ENCODE peak calls at places on chromosome 1, in nine cellular contexts. G is sigmoid colon, J is H1, O is HL-60, N is stomach, U is suprapubic skin, V is transverse colon, F is breast epithelium, C is SK-N-SH. K is an unnamed sample.

GRCh38 chr1:3553166-3553939 is 58.0 kb downstream of the MEGF6 start:
- DNase-seq in G (no peak), J (no peak), O (no peak), N (no peak), U (no peak), V (no peak), F (peak), C (peak), K (peak)

GRCh38 chr1:227541796-227542152 is 21.6 kb upstream of the ZNF678 start:
- DNase-seq in G (peak), J (no peak), O (no peak), N (no peak), U (peak), V (peak), F (no peak), C (peak), K (no peak)

GRCh38 chr1:109132980-109133379 is 19.1 kb downstream of the ELAPOR1 start:
- DNase-seq in G (no peak), J (no peak), O (no peak), N (no peak), U (no peak), V (no peak), F (no peak), C (no peak), K (no peak)

GRCh38 chr1:10606070-10606469 is 131.3 kb downstream of the PEX14 start:
- DNase-seq in G (no peak), J (no peak), O (no peak), N (no peak), U (no peak), V (no peak), F (no peak), C (no peak), K (no peak)

GRCh38 chr1:117671781-117672501 is 66.1 kb downstream of the TENT5C start:
- DNase-seq in G (peak), J (no peak), O (peak), N (peak), U (no peak), V (peak), F (no peak), C (no peak), K (no peak)

GRCh38 chr1:151729157-151729965 is 8.0 kb downstream of the RIIAD1 start:
- DNase-seq in G (no peak), J (no peak), O (no peak), N (no peak), U (no peak), V (no peak), F (no peak), C (no peak), K (no peak)

GRCh38 chr1:236959112-236959511 is 45.1 kb downstream of the MT1HL1 start:
- DNase-seq in G (no peak), J (no peak), O (no peak), N (no peak), U (no peak), V (no peak), F (no peak), C (no peak), K (no peak)

GRCh38 chr1:171245458-171246064 is 2.7 kb upstream of the FMO1 start:
- DNase-seq in G (no peak), J (no peak), O (no peak), N (no peak), U (no peak), V (peak), F (no peak), C (peak), K (peak)

GRCh38 chr1:172308148-172308547 is 112.3 kb upstream of the C1orf105 start:
- DNase-seq in G (no peak), J (no peak), O (no peak), N (no peak), U (no peak), V (no peak), F (no peak), C (no peak), K (no peak)

GRCh38 chr1:15260418-15261154 is 13.6 kb downstream of the FHAD1 start:
- DNase-seq in G (no peak), J (no peak), O (peak), N (no peak), U (no peak), V (no peak), F (no peak), C (no peak), K (no peak)

GRCh38 chr1:88799433-88799832 is 91.9 kb downstream of the GTF2B start:
- DNase-seq in G (no peak), J (no peak), O (no peak), N (no peak), U (no peak), V (no peak), F (no peak), C (no peak), K (no peak)

GRCh38 chr1:159653201-159653600 is 61.2 kb downstream of the CRP start:
- DNase-seq in G (no peak), J (no peak), O (no peak), N (no peak), U (no peak), V (no peak), F (no peak), C (no peak), K (no peak)

GRCh38 chr1:55427576-55427975 is 212.4 kb upstream of the USP24 start:
- DNase-seq in G (no peak), J (no peak), O (no peak), N (no peak), U (no peak), V (no peak), F (no peak), C (no peak), K (no peak)

GRCh38 chr1:5947071-5947821 is 45.0 kb downstream of the NPHP4 start:
- DNase-seq in G (no peak), J (no peak), O (no peak), N (peak), U (peak), V (no peak), F (no peak), C (no peak), K (no peak)

GRCh38 chr1:80064524-80064923 is 1058.0 kb upstream of the ADGRL4 start:
- DNase-seq in G (no peak), J (no peak), O (no peak), N (no peak), U (no peak), V (no peak), F (no peak), C (no peak), K (no peak)

GRCh38 chr1:219555031-219555667 is 57.8 kb downstream of the ZC3H11B start:
- DNase-seq in G (no peak), J (peak), O (no peak), N (no peak), U (no peak), V (no peak), F (no peak), C (no peak), K (peak)

GRCh38 chr1:44059956-44060355 is 28.7 kb upstream of the SLC6A9 start:
- DNase-seq in G (no peak), J (no peak), O (no peak), N (no peak), U (no peak), V (peak), F (no peak), C (no peak), K (no peak)

GRCh38 chr1:228407118-228408040 is 744 bp upstream of the TRIM11 start:
- DNase-seq in G (no peak), J (no peak), O (no peak), N (no peak), U (no peak), V (no peak), F (no peak), C (no peak), K (no peak)

GRCh38 chr1:225597926-225598575 is 54.9 kb downstream of the ENAH start:
- DNase-seq in G (no peak), J (no peak), O (no peak), N (no peak), U (no peak), V (no peak), F (no peak), C (no peak), K (no peak)

GRCh38 chr1:50929376-50929958 is 30.6 kb downstream of the FAF1 start:
- DNase-seq in G (no peak), J (no peak), O (no peak), N (no peak), U (no peak), V (no peak), F (no peak), C (peak), K (no peak)

GRCh38 chr1:19824541-19824940 is 9.5 kb upstream of the RNF186 start:
- DNase-seq in G (no peak), J (no peak), O (no peak), N (no peak), U (no peak), V (no peak), F (no peak), C (no peak), K (no peak)

GRCh38 chr1:42420911-42421585 is 34.8 kb downstream of the ZMYND12 start:
- DNase-seq in G (peak), J (no peak), O (no peak), N (no peak), U (no peak), V (peak), F (peak), C (peak), K (peak)

GRCh38 chr1:178055093-178055492 is 38.8 kb upstream of the RASAL2 start:
- DNase-seq in G (no peak), J (no peak), O (peak), N (no peak), U (no peak), V (peak), F (no peak), C (peak), K (no peak)

GRCh38 chr1:110285316-110285715 is 53.9 kb upstream of the RBM15 start:
- DNase-seq in G (no peak), J (no peak), O (no peak), N (no peak), U (no peak), V (no peak), F (no peak), C (no peak), K (no peak)

GRCh38 chr1:74674278-74675048 is 871 bp upstream of the ERICH3 start:
- DNase-seq in G (no peak), J (peak), O (no peak), N (no peak), U (no peak), V (no peak), F (no peak), C (no peak), K (no peak)

GRCh38 chr1:98677288-98677687 is 15.8 kb downstream of the SNX7 start:
- DNase-seq in G (no peak), J (no peak), O (no peak), N (peak), U (no peak), V (no peak), F (no peak), C (no peak), K (peak)

GRCh38 chr1:36710008-36710407 is 227.3 kb upstream of the CSF3R start:
- DNase-seq in G (peak), J (no peak), O (no peak), N (no peak), U (no peak), V (no peak), F (no peak), C (peak), K (no peak)

GRCh38 chr1:167790117-167790516 is 68.3 kb downstream of the MPZL1 start:
- DNase-seq in G (no peak), J (no peak), O (no peak), N (no peak), U (peak), V (no peak), F (peak), C (no peak), K (peak)

GRCh38 chr1:26539722-26540121 is 10.2 kb downstream of the RPS6KA1 start:
- DNase-seq in G (no peak), J (no peak), O (no peak), N (no peak), U (no peak), V (no peak), F (no peak), C (no peak), K (no peak)

GRCh38 chr1:116711061-116711582 is 43.1 kb upstream of the CD2 start:
- DNase-seq in G (no peak), J (no peak), O (no peak), N (no peak), U (no peak), V (no peak), F (no peak), C (peak), K (no peak)

GRCh38 chr1:17831619-17832018 is 76.5 kb downstream of the ACTL8 start:
- DNase-seq in G (no peak), J (peak), O (peak), N (no peak), U (no peak), V (no peak), F (no peak), C (no peak), K (no peak)

GRCh38 chr1:231618588-231619256 is 7.9 kb upstream of the DISC1 start:
- DNase-seq in G (no peak), J (no peak), O (no peak), N (no peak), U (no peak), V (no peak), F (no peak), C (no peak), K (no peak)

GRCh38 chr1:194233069-194233468 is 1046.7 kb upstream of the B3GALT2 start:
- DNase-seq in G (no peak), J (no peak), O (no peak), N (no peak), U (no peak), V (no peak), F (no peak), C (no peak), K (no peak)

GRCh38 chr1:39653546-39654031 is 14.1 kb upstream of the HEYL start:
- DNase-seq in G (peak), J (peak), O (no peak), N (peak), U (peak), V (peak), F (peak), C (peak), K (peak)

GRCh38 chr1:54591127-54591756 is 32.1 kb downstream of the FAM151A start:
- DNase-seq in G (no peak), J (no peak), O (no peak), N (no peak), U (no peak), V (no peak), F (no peak), C (no peak), K (no peak)

GRCh38 chr1:246947255-246947654 is 15.5 kb upstream of the AHCTF1 start:
- DNase-seq in G (peak), J (no peak), O (no peak), N (peak), U (peak), V (peak), F (no peak), C (no peak), K (peak)

GRCh38 chr1:78232630-78233029 is 186.9 kb downstream of the GIPC2 start:
- DNase-seq in G (no peak), J (no peak), O (no peak), N (no peak), U (no peak), V (no peak), F (no peak), C (no peak), K (no peak)

GRCh38 chr1:8883510-8883909 is 5.0 kb upstream of the ENO1 start:
- DNase-seq in G (no peak), J (no peak), O (no peak), N (no peak), U (no peak), V (no peak), F (no peak), C (peak), K (no peak)

GRCh38 chr1:110787328-110788071 is 85.4 kb upstream of the CD53 start:
- DNase-seq in G (no peak), J (no peak), O (no peak), N (no peak), U (no peak), V (peak), F (no peak), C (no peak), K (no peak)

GRCh38 chr1:12005488-12006166 is 13.7 kb upstream of the MIIP start:
- DNase-seq in G (no peak), J (no peak), O (no peak), N (no peak), U (no peak), V (no peak), F (no peak), C (no peak), K (no peak)
- H3K4me3 ChIP-seq in G (no peak), J (no peak), O (no peak), N (no peak), U (no peak), V (no peak), F (no peak), C (no peak), K (no peak)

GRCh38 chr1:183195146-183195571 is 9.1 kb downstream of the LAMC2 start:
- DNase-seq in G (no peak), J (no peak), O (no peak), N (no peak), U (no peak), V (peak), F (no peak), C (no peak), K (no peak)
- TF ChIP-seq POLR2AphosphoS5 in G (no peak), J (no peak), O (no peak), N (no peak), U (no peak), V (no peak), F (no peak), C (no peak), K (no peak)

GRCh38 chr1:221343106-221343505 is 398.8 kb downstream of the DUSP10 start:
- DNase-seq in G (no peak), J (no peak), O (no peak), N (no peak), U (no peak), V (no peak), F (no peak), C (no peak), K (no peak)
- H3K4me3 ChIP-seq in G (no peak), J (no peak), O (no peak), N (no peak), U (no peak), V (no peak), F (no peak), C (no peak), K (no peak)

DNA sequence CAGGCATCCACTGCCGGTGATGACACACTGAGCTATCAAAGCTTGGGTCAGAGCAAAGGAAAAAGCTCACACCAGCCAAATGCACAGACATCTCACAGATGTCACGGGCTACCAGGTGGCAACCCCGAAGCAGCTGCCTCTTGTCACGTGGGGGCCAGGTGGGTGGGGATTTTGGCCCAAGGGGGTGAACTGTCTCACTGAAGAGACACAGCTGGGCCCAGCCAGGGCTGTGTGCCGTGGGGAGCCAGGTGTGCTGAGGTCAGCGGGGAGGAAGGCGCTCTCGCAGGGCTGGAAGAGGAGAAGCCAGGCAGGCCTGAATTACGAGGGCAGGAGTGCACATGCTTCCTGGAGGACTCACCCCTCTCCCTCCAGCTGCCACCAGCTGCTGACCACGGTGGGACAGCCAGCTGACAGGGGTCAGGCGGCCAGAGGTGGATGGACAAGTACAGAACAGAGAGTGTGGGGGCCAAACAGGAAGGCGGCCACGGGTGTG is 32.4 kb downstream of the KCNN3 start:
- DNase-seq in G (peak), J (no peak), O (no peak), N (peak), U (no peak), V (peak), F (no peak), C (no peak), K (no peak)
- TF ChIP-seq POLR2AphosphoS5 in G (peak), J (no peak), O (no peak), N (peak), U (no peak), V (peak), F (no peak), C (no peak), K (no peak)